ENCODE peak calls at places on chromosomes 1 and 21, in eight cellular contexts. One of them, this sample, is unnamed.

GRCh38 chr1:86542626-86543025 is 4.3 kb upstream of the CLCA4 start:
- DNase-seq in HuH-7.5: no peak
- DNase-seq in NCI-H1694: no peak
- DNase-seq in T-helper 1 cell: no peak
- DNase-seq in astrocyte of the spinal cord: peak; percentile 23
- DNase-seq in WTC11: no peak
- DNase-seq in CD4-positive, alpha-beta T cell: no peak
- DNase-seq in cardiac fibroblast: peak; percentile 57
- DNase-seq in this sample: no peak

GRCh38 chr1:50109647-50110075 is 941 bp downstream of the ELAVL4 start:
- DNase-seq in HuH-7.5: no peak
- DNase-seq in NCI-H1694: peak; percentile 71
- DNase-seq in T-helper 1 cell: no peak
- DNase-seq in astrocyte of the spinal cord: no peak
- DNase-seq in WTC11: no peak
- DNase-seq in CD4-positive, alpha-beta T cell: no peak
- DNase-seq in cardiac fibroblast: no peak
- DNase-seq in this sample: no peak

GRCh38 chr1:14635421-14635820 is 36.9 kb downstream of the KAZN start:
- DNase-seq in HuH-7.5: no peak
- DNase-seq in NCI-H1694: no peak
- DNase-seq in T-helper 1 cell: no peak
- DNase-seq in astrocyte of the spinal cord: no peak
- DNase-seq in WTC11: no peak
- DNase-seq in CD4-positive, alpha-beta T cell: no peak
- DNase-seq in cardiac fibroblast: no peak
- DNase-seq in this sample: no peak

GRCh38 chr1:50371749-50372148 is 51.5 kb downstream of the DMRTA2 start:
- DNase-seq in HuH-7.5: no peak
- DNase-seq in NCI-H1694: no peak
- DNase-seq in T-helper 1 cell: no peak
- DNase-seq in astrocyte of the spinal cord: no peak
- DNase-seq in WTC11: no peak
- DNase-seq in CD4-positive, alpha-beta T cell: no peak
- DNase-seq in cardiac fibroblast: no peak
- DNase-seq in this sample: no peak

GRCh38 chr1:22838965-22839364 is 128.3 kb downstream of the EPHB2 start:
- DNase-seq in HuH-7.5: no peak
- DNase-seq in NCI-H1694: no peak
- DNase-seq in T-helper 1 cell: no peak
- DNase-seq in astrocyte of the spinal cord: no peak
- DNase-seq in WTC11: no peak
- DNase-seq in CD4-positive, alpha-beta T cell: no peak
- DNase-seq in cardiac fibroblast: no peak
- DNase-seq in this sample: no peak

GRCh38 chr1:117586747-117587478 is 18.9 kb upstream of the TENT5C start:
- DNase-seq in HuH-7.5: no peak
- DNase-seq in NCI-H1694: no peak
- DNase-seq in T-helper 1 cell: no peak
- DNase-seq in astrocyte of the spinal cord: no peak
- DNase-seq in WTC11: no peak
- DNase-seq in CD4-positive, alpha-beta T cell: no peak
- DNase-seq in cardiac fibroblast: no peak
- DNase-seq in this sample: no peak

GRCh38 chr21:44415073-44416025 is 40.0 kb upstream of the LRRC3 start:
- DNase-seq in HuH-7.5: no peak
- DNase-seq in NCI-H1694: no peak
- DNase-seq in T-helper 1 cell: no peak
- DNase-seq in astrocyte of the spinal cord: no peak
- DNase-seq in WTC11: no peak
- DNase-seq in CD4-positive, alpha-beta T cell: no peak
- DNase-seq in cardiac fibroblast: no peak
- DNase-seq in this sample: no peak

GRCh38 chr1:12434174-12434573 is 183.8 kb downstream of the DHRS3 start:
- DNase-seq in HuH-7.5: no peak
- DNase-seq in NCI-H1694: no peak
- DNase-seq in T-helper 1 cell: peak; percentile 88
- DNase-seq in astrocyte of the spinal cord: peak; percentile 93
- DNase-seq in WTC11: no peak
- DNase-seq in CD4-positive, alpha-beta T cell: peak; percentile 14
- DNase-seq in cardiac fibroblast: peak; percentile 75
- DNase-seq in this sample: no peak

GRCh38 chr1:41240806-41241747 is 1.0 kb downstream of the SCMH1 start:
- DNase-seq in HuH-7.5: peak; percentile 64
- DNase-seq in NCI-H1694: no peak
- DNase-seq in T-helper 1 cell: peak; percentile 62
- DNase-seq in astrocyte of the spinal cord: peak; percentile 31
- DNase-seq in WTC11: peak; percentile 50
- DNase-seq in CD4-positive, alpha-beta T cell: peak; percentile 9
- DNase-seq in cardiac fibroblast: peak; percentile 36
- DNase-seq in this sample: peak; percentile 85

GRCh38 chr1:30192969-30193630 is 530.3 kb downstream of the MATN1 start:
- DNase-seq in HuH-7.5: no peak
- DNase-seq in NCI-H1694: no peak
- DNase-seq in T-helper 1 cell: no peak
- DNase-seq in astrocyte of the spinal cord: no peak
- DNase-seq in WTC11: no peak
- DNase-seq in CD4-positive, alpha-beta T cell: no peak
- DNase-seq in cardiac fibroblast: no peak
- DNase-seq in this sample: no peak

GRCh38 chr1:42420911-42421585 is 34.8 kb downstream of the ZMYND12 start:
- DNase-seq in HuH-7.5: no peak
- DNase-seq in NCI-H1694: peak; percentile 99
- DNase-seq in T-helper 1 cell: no peak
- DNase-seq in astrocyte of the spinal cord: peak; percentile 90
- DNase-seq in WTC11: no peak
- DNase-seq in CD4-positive, alpha-beta T cell: no peak
- DNase-seq in cardiac fibroblast: peak; percentile 61
- DNase-seq in this sample: no peak

GRCh38 chr1:3814771-3815561 is 18.7 kb upstream of the LRRC47 start:
- DNase-seq in HuH-7.5: no peak
- DNase-seq in NCI-H1694: no peak
- DNase-seq in T-helper 1 cell: no peak
- DNase-seq in astrocyte of the spinal cord: no peak
- DNase-seq in WTC11: no peak
- DNase-seq in CD4-positive, alpha-beta T cell: no peak
- DNase-seq in cardiac fibroblast: no peak
- DNase-seq in this sample: no peak

GRCh38 chr1:186212574-186213224 is 162.4 kb downstream of the TPR start:
- DNase-seq in HuH-7.5: peak; percentile 43
- DNase-seq in NCI-H1694: peak; percentile 74
- DNase-seq in T-helper 1 cell: peak; percentile 41
- DNase-seq in astrocyte of the spinal cord: peak; percentile 93
- DNase-seq in WTC11: peak; percentile 40
- DNase-seq in CD4-positive, alpha-beta T cell: no peak
- DNase-seq in cardiac fibroblast: peak; percentile 97
- DNase-seq in this sample: peak; percentile 51

GRCh38 chr1:56403321-56403720 is 176.0 kb downstream of the PLPP3 start:
- DNase-seq in HuH-7.5: no peak
- DNase-seq in NCI-H1694: no peak
- DNase-seq in T-helper 1 cell: no peak
- DNase-seq in astrocyte of the spinal cord: no peak
- DNase-seq in WTC11: no peak
- DNase-seq in CD4-positive, alpha-beta T cell: no peak
- DNase-seq in cardiac fibroblast: no peak
- DNase-seq in this sample: no peak

GRCh38 chr21:45724345-45724961 is 80.9 kb downstream of the PCBP3 start:
- DNase-seq in HuH-7.5: no peak
- DNase-seq in NCI-H1694: no peak
- DNase-seq in T-helper 1 cell: no peak
- DNase-seq in astrocyte of the spinal cord: no peak
- DNase-seq in WTC11: no peak
- DNase-seq in CD4-positive, alpha-beta T cell: no peak
- DNase-seq in cardiac fibroblast: no peak
- DNase-seq in this sample: no peak

GRCh38 chr1:244395965-244396364 is 55.7 kb downstream of the ADSS2 start:
- DNase-seq in HuH-7.5: no peak
- DNase-seq in NCI-H1694: no peak
- DNase-seq in T-helper 1 cell: no peak
- DNase-seq in astrocyte of the spinal cord: no peak
- DNase-seq in WTC11: no peak
- DNase-seq in CD4-positive, alpha-beta T cell: no peak
- DNase-seq in cardiac fibroblast: no peak
- DNase-seq in this sample: no peak

This sample was measured in GM20000.